ENCODE peak calls at places on chromosomes 11 and 22, in five cellular contexts. N is mammary epithelial cell, W is fibroblast of lung, T is neural progenitor cell, Q is GM23338. D is an unnamed sample.
A peak's percentile ranks its signal among the peaks of the same experiment; 100 is the strongest.

GRCh38 chr22:29154364-29155048 is 51.2 kb upstream of the EMID1 start:
- DNase-seq in W (peak; percentile 64), N (peak; percentile 37), Q (peak; percentile 85), T (peak; percentile 88), D (peak; percentile 85)

GRCh38 chr11:111565111-111565720 is 24.7 kb downstream of the LAYN start:
- DNase-seq in W (peak; percentile 88), N (peak; percentile 53), Q (peak; percentile 87), T (peak; percentile 55), D (peak; percentile 74)

GRCh38 chr11:120028181-120028935 is 109.6 kb downstream of the TRIM29 start:
- DNase-seq in N (no peak), Q (no peak), W (no peak), T (no peak), D (no peak)

GRCh38 chr11:70597006-70597555 is 198.8 kb downstream of the CTTN start:
- DNase-seq in T (no peak), Q (no peak), N (no peak), W (no peak), D (no peak)

GRCh38 chr11:19814421-19814820 is 101.8 kb downstream of the NAV2 start:
- DNase-seq in Q (peak; percentile 68), W (no peak), N (no peak), T (no peak), D (no peak)

GRCh38 chr22:38865201-38866023 is 6.6 kb downstream of the CBX6 start:
- DNase-seq in W (no peak), N (no peak), T (no peak), Q (no peak), D (no peak)

GRCh38 chr11:120238968-120239620 is 846 bp upstream of the POU2F3 start:
- DNase-seq in W (no peak), N (no peak), T (no peak), Q (no peak), D (no peak)

GRCh38 chr11:133476570-133477262 is 55.6 kb downstream of the OPCML start:
- DNase-seq in W (no peak), Q (peak; percentile 53), T (peak; percentile 51), N (peak; percentile 14), D (no peak)

GRCh38 chr22:48241658-48242057 is 1479.2 kb downstream of the TBC1D22A start:
- DNase-seq in T (no peak), N (no peak), Q (no peak), W (no peak), D (peak; percentile 81)

GRCh38 chr22:36253523-36254490 is 874 bp downstream of the APOL1 start:
- DNase-seq in W (peak; percentile 47), T (no peak), N (no peak), Q (no peak), D (peak; percentile 36)

GRCh38 chr11:117999354-117999993 is 13.3 kb downstream of the IL10RA start:
- DNase-seq in Q (no peak), T (no peak), N (no peak), W (no peak), D (no peak)

GRCh38 chr22:40322818-40323447 is 23.4 kb upstream of the ADSL start:
- DNase-seq in N (no peak), W (no peak), Q (no peak), T (no peak), D (no peak)

GRCh38 chr11:432501-433100 is 9.2 kb downstream of the ANO9 start:
- DNase-seq in W (no peak), N (no peak), Q (no peak), T (no peak), D (no peak)

GRCh38 chr22:38033522-38034277 is 23.5 kb upstream of the PICK1 start:
- DNase-seq in W (no peak), T (peak; percentile 66), N (no peak), Q (no peak), D (no peak)

GRCh38 chr11:18987454-18988231 is 48.4 kb upstream of the MRGPRX1 start:
- DNase-seq in T (no peak), Q (no peak), W (no peak), N (peak; percentile 86), D (no peak)

GRCh38 chr11:37504925-37505324 is 906.9 kb upstream of the RAG2 start:
- DNase-seq in T (no peak), N (peak; percentile 96), W (peak; percentile 78), Q (no peak), D (no peak)

GRCh38 chr11:4495487-4495886 is 13.0 kb downstream of the OR52K1 start:
- DNase-seq in T (no peak), N (no peak), Q (no peak), W (peak; percentile 5), D (no peak)

GRCh38 chr11:130533113-130533803 is 84.8 kb downstream of the ADAMTS15 start:
- DNase-seq in N (no peak), W (no peak), T (no peak), Q (no peak), D (no peak)

GRCh38 chr11:45859661-45860140 is 12.4 kb downstream of the CRY2 start:
- DNase-seq in Q (peak; percentile 41), T (peak; percentile 62), W (peak; percentile 99), N (peak; percentile 46), D (no peak)

GRCh38 chr11:34501500-34501899 is 12.1 kb downstream of the ELF5 start:
- DNase-seq in Q (no peak), T (peak; percentile 26), N (peak; percentile 59), W (peak; percentile 94), D (no peak)

GRCh38 chr22:31192513-31192912 is 19.6 kb upstream of the LIMK2 start:
- DNase-seq in Q (no peak), W (peak; percentile 62), T (no peak), N (peak; percentile 8), D (no peak)

GRCh38 chr22:33073989-33074391 is 15.8 kb upstream of the SYN3 start:
- DNase-seq in Q (no peak), W (no peak), N (peak; percentile 85), T (no peak), D (no peak)

GRCh38 chr11:4093519-4094347 is 866 bp upstream of the RRM1 start:
- DNase-seq in Q (no peak), W (no peak), T (no peak), N (no peak), D (no peak)

GRCh38 chr11:69435161-69435990 is 46.1 kb upstream of the LINC01488 start:
- DNase-seq in T (peak; percentile 82), Q (no peak), N (no peak), W (no peak), D (no peak)

GRCh38 chr22:19761022-19761499 is 483 bp downstream of the TBX1 start:
- DNase-seq in N (no peak), T (peak; percentile 61), Q (peak; percentile 34), W (no peak), D (no peak)
- TF ChIP-seq EZH2 in N (no peak), T (no peak), Q (peak; percentile 1), W (peak; percentile 87), D (no peak)

GRCh38 chr11:114257621-114258558 is 38.3 kb upstream of the NNMT start:
- DNase-seq in W (peak; percentile 89), Q (peak; percentile 33), T (peak; percentile 95), N (no peak), D (no peak)

GRCh38 chr11:114255289-114255688 is 40.9 kb upstream of the NNMT start:
- DNase-seq in Q (no peak), N (no peak), T (no peak), W (no peak), D (no peak)

GRCh38 chr11:114258696-114259095 is 37.5 kb upstream of the NNMT start:
- DNase-seq in W (no peak), Q (no peak), N (no peak), T (no peak), D (no peak)

GRCh38 chr11:114256176-114256897 is 39.9 kb upstream of the NNMT start:
- DNase-seq in Q (no peak), W (no peak), N (no peak), T (peak; percentile 58), D (no peak)

GRCh38 chr11:114256898-114257286 is 39.3 kb upstream of the NNMT start:
- DNase-seq in N (no peak), Q (no peak), T (no peak), W (no peak), D (no peak)
- TF ChIP-seq CTCF in N (no peak), Q (no peak), T (no peak), W (no peak), D (no peak)

DNA sequence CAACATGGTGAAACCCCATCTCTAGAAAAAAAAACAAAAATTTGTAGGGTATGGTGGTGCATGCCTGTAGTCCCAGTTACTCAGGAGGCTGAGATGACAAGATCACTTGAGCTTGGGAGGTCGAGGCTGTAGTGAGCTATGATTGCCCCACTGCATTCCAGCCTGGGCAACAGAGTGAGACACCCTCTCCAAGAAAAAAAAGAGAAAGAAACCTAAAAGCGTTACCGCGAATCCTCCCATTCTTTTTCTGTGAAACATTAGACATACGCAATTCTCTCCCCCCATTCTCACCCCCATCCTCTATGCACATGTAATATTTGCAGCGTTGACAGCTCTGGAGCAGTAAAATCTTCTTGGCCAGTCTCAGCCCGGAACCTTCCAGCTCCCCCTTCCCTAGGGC is 2.1 kb downstream of the LRP4 start:
- DNase-seq in N (no peak), T (no peak), W (no peak), Q (no peak), D (no peak)
- H3K4me3 ChIP-seq in N (peak overlapping the region; percentile 66), T (peak overlapping the region; percentile 68), W (peak overlapping the region; percentile 46), Q (peak overlapping the region; percentile 88), D (no peak overlapping the region)

DNA sequence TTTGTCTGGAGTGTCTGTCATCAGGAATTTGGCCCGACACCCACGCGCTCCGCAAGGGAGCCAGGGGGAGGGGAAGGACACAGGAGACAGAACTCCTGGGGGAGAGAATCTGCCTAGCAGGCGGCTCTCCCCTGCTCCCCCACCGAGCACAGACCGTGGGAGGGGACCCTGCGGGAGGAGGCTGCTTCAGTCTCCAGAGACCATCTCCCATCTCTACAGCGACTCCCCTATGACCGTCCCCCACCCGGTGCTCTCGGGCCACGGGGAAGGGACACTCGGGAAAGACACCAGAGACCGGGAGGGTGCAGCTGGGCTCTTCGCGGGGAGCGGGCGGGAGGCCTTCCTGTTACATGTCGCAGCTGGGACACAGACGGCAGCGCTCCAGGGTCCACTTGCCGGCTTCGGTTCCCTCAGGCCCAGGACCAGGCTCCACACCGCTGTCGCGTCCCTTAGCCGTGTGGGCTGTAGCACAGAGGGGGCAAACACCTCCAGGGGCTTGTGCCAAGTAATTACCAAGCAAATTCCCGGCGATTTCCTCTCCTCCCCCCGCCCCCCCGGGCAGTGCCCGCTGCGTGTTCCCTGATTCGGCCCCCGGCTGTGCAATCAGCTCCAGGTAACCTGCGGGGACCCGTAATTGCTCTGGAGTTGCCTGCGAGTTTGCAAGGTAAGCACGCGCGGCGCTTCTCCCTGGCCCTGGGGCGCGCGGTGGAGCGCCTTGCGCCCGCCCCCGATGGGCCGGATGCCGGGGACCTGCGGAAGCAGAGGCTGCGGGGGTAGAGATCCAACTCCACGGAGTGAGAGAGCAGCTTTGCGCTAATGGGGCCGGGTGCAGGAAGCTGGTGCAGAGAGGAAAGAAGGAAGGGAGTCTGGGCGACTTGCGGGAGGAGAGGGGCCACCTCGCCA is 155.1 kb upstream of the CADM1 start:
- DNase-seq in T (peak; percentile 67), W (peak; percentile 24), Q (peak; percentile 68), N (peak; percentile 25), D (no peak)
- TF ChIP-seq EZH2 in T (peak; percentile 56), W (no peak), Q (peak; percentile 21), N (no peak), D (no peak)

D was measured in DND-41.